ENCODE peak calls at places on chromosomes 7 and 10, in nine cellular contexts. One of them, this sample, is unnamed.
A peak's percentile ranks its signal among the peaks of the same experiment; 100 is the strongest.

GRCh38 chr10:59865101-59865500 is 41.3 kb downstream of the CCDC6 start:
- DNase-seq in OCI-LY7: peak; percentile 35
- DNase-seq in uterus: no peak
- DNase-seq in cardiac muscle cell: peak; percentile 44
- DNase-seq in AG04450: no peak
- DNase-seq in CD4-positive, alpha-beta T cell: no peak
- DNase-seq in hepatocyte: peak; percentile 13
- DNase-seq in adrenal gland: peak; percentile 64
- DNase-seq in fibroblast of lung: peak; percentile 36
- DNase-seq in this sample: peak; percentile 85

GRCh38 chr7:122864016-122864415 is 22.2 kb downstream of the CADPS2 start:
- DNase-seq in fibroblast of lung: no peak
- DNase-seq in adrenal gland: no peak
- DNase-seq in CD4-positive, alpha-beta T cell: no peak
- DNase-seq in AG04450: no peak
- DNase-seq in cardiac muscle cell: peak; percentile 2
- DNase-seq in uterus: no peak
- DNase-seq in hepatocyte: no peak
- DNase-seq in OCI-LY7: no peak
- DNase-seq in this sample: no peak

GRCh38 chr7:69577221-69577620 is 21.1 kb upstream of the AUTS2 start:
- DNase-seq in CD4-positive, alpha-beta T cell: no peak
- DNase-seq in AG04450: no peak
- DNase-seq in cardiac muscle cell: peak; percentile 55
- DNase-seq in adrenal gland: no peak
- DNase-seq in OCI-LY7: peak; percentile 26
- DNase-seq in uterus: no peak
- DNase-seq in fibroblast of lung: peak; percentile 30
- DNase-seq in hepatocyte: peak; percentile 19
- DNase-seq in this sample: no peak

GRCh38 chr7:78912781-78913180 is 540.7 kb downstream of the MAGI2 start:
- DNase-seq in fibroblast of lung: peak; percentile 10
- DNase-seq in AG04450: no peak
- DNase-seq in OCI-LY7: no peak
- DNase-seq in CD4-positive, alpha-beta T cell: no peak
- DNase-seq in adrenal gland: no peak
- DNase-seq in hepatocyte: no peak
- DNase-seq in uterus: no peak
- DNase-seq in cardiac muscle cell: peak; percentile 1
- DNase-seq in this sample: no peak

GRCh38 chr7:142012825-142013506 is 17.3 kb downstream of the MGAM start:
- DNase-seq in OCI-LY7: no peak
- DNase-seq in hepatocyte: peak; percentile 20
- DNase-seq in fibroblast of lung: peak; percentile 14
- DNase-seq in CD4-positive, alpha-beta T cell: no peak
- DNase-seq in adrenal gland: no peak
- DNase-seq in AG04450: no peak
- DNase-seq in cardiac muscle cell: no peak
- DNase-seq in uterus: no peak
- DNase-seq in this sample: peak; percentile 28

GRCh38 chr7:75869776-75870379 is 9.0 kb upstream of the RHBDD2 start:
- DNase-seq in adrenal gland: no peak
- DNase-seq in CD4-positive, alpha-beta T cell: no peak
- DNase-seq in uterus: no peak
- DNase-seq in fibroblast of lung: peak; percentile 84
- DNase-seq in hepatocyte: no peak
- DNase-seq in OCI-LY7: no peak
- DNase-seq in AG04450: no peak
- DNase-seq in cardiac muscle cell: no peak
- DNase-seq in this sample: no peak

GRCh38 chr7:155398944-155399343 is 59.0 kb upstream of the EN2 start:
- DNase-seq in uterus: no peak
- DNase-seq in CD4-positive, alpha-beta T cell: no peak
- DNase-seq in AG04450: no peak
- DNase-seq in adrenal gland: no peak
- DNase-seq in fibroblast of lung: no peak
- DNase-seq in hepatocyte: no peak
- DNase-seq in cardiac muscle cell: no peak
- DNase-seq in OCI-LY7: no peak
- DNase-seq in this sample: no peak

GRCh38 chr10:119441151-119441821 is 101.2 kb downstream of the RGS10 start:
- DNase-seq in cardiac muscle cell: peak; percentile 95
- DNase-seq in adrenal gland: no peak
- DNase-seq in CD4-positive, alpha-beta T cell: no peak
- DNase-seq in uterus: peak; percentile 69
- DNase-seq in hepatocyte: no peak
- DNase-seq in fibroblast of lung: peak; percentile 82
- DNase-seq in OCI-LY7: no peak
- DNase-seq in AG04450: peak; percentile 43
- DNase-seq in this sample: no peak

GRCh38 chr10:33122014-33122788 is 164.2 kb upstream of the ITGB1 start:
- DNase-seq in fibroblast of lung: peak; percentile 97
- DNase-seq in OCI-LY7: no peak
- DNase-seq in hepatocyte: peak; percentile 30
- DNase-seq in CD4-positive, alpha-beta T cell: no peak
- DNase-seq in cardiac muscle cell: peak; percentile 85
- DNase-seq in AG04450: peak; percentile 89
- DNase-seq in adrenal gland: no peak
- DNase-seq in uterus: no peak
- DNase-seq in this sample: no peak

GRCh38 chr7:39609462-39610149 is 13.8 kb upstream of the RALA start:
- DNase-seq in adrenal gland: no peak
- DNase-seq in cardiac muscle cell: no peak
- DNase-seq in AG04450: no peak
- DNase-seq in uterus: no peak
- DNase-seq in hepatocyte: peak; percentile 32
- DNase-seq in CD4-positive, alpha-beta T cell: peak; percentile 11
- DNase-seq in fibroblast of lung: no peak
- DNase-seq in OCI-LY7: no peak
- DNase-seq in this sample: no peak

GRCh38 chr10:7408003-7408493 is 2.8 kb downstream of the SFMBT2 start:
- DNase-seq in hepatocyte: peak; percentile 41
- DNase-seq in OCI-LY7: no peak
- DNase-seq in uterus: peak; percentile 46
- DNase-seq in cardiac muscle cell: peak; percentile 62
- DNase-seq in fibroblast of lung: peak; percentile 51
- DNase-seq in CD4-positive, alpha-beta T cell: peak; percentile 34
- DNase-seq in AG04450: no peak
- DNase-seq in adrenal gland: peak; percentile 68
- DNase-seq in this sample: no peak

GRCh38 chr10:129344956-129345355 is 122.1 kb upstream of the MGMT start:
- DNase-seq in CD4-positive, alpha-beta T cell: no peak
- DNase-seq in fibroblast of lung: no peak
- DNase-seq in cardiac muscle cell: no peak
- DNase-seq in uterus: no peak
- DNase-seq in hepatocyte: no peak
- DNase-seq in adrenal gland: no peak
- DNase-seq in AG04450: no peak
- DNase-seq in OCI-LY7: no peak
- DNase-seq in this sample: no peak

GRCh38 chr10:34343764-34344163 is 471.3 kb downstream of the PARD3 start:
- DNase-seq in hepatocyte: no peak
- DNase-seq in OCI-LY7: no peak
- DNase-seq in fibroblast of lung: peak; percentile 42
- DNase-seq in cardiac muscle cell: peak; percentile 24
- DNase-seq in adrenal gland: no peak
- DNase-seq in uterus: no peak
- DNase-seq in CD4-positive, alpha-beta T cell: no peak
- DNase-seq in AG04450: no peak
- DNase-seq in this sample: no peak

GRCh38 chr10:23095966-23096813 is 811 bp downstream of the MSRB2 start:
- DNase-seq in cardiac muscle cell: peak; percentile 69
- DNase-seq in hepatocyte: peak; percentile 74
- DNase-seq in OCI-LY7: peak; percentile 57
- DNase-seq in fibroblast of lung: peak; percentile 64
- DNase-seq in uterus: peak; percentile 70
- DNase-seq in adrenal gland: peak; percentile 69
- DNase-seq in CD4-positive, alpha-beta T cell: peak; percentile 19
- DNase-seq in AG04450: no peak
- DNase-seq in this sample: peak; percentile 41

GRCh38 chr7:24720283-24720682 is 37.0 kb downstream of the GSDME start:
- DNase-seq in hepatocyte: no peak
- DNase-seq in cardiac muscle cell: no peak
- DNase-seq in fibroblast of lung: no peak
- DNase-seq in AG04450: no peak
- DNase-seq in uterus: no peak
- DNase-seq in adrenal gland: no peak
- DNase-seq in CD4-positive, alpha-beta T cell: no peak
- DNase-seq in OCI-LY7: no peak
- DNase-seq in this sample: no peak

GRCh38 chr7:24722386-24723177 is 34.7 kb downstream of the GSDME start:
- DNase-seq in uterus: no peak
- DNase-seq in cardiac muscle cell: peak; percentile 72
- DNase-seq in OCI-LY7: peak; percentile 24
- DNase-seq in adrenal gland: peak; percentile 9
- DNase-seq in CD4-positive, alpha-beta T cell: no peak
- DNase-seq in hepatocyte: peak; percentile 52
- DNase-seq in AG04450: no peak
- DNase-seq in fibroblast of lung: peak; percentile 44
- DNase-seq in this sample: no peak

GRCh38 chr7:24718977-24719491 is 38.2 kb downstream of the GSDME start:
- DNase-seq in fibroblast of lung: no peak
- DNase-seq in hepatocyte: no peak
- DNase-seq in CD4-positive, alpha-beta T cell: no peak
- DNase-seq in adrenal gland: no peak
- DNase-seq in OCI-LY7: peak; percentile 98
- DNase-seq in AG04450: no peak
- DNase-seq in cardiac muscle cell: no peak
- DNase-seq in uterus: no peak
- DNase-seq in this sample: no peak

GRCh38 chr7:24723178-24723530 is 34.1 kb downstream of the GSDME start:
- DNase-seq in OCI-LY7: peak; percentile 34
- DNase-seq in CD4-positive, alpha-beta T cell: no peak
- DNase-seq in fibroblast of lung: no peak
- DNase-seq in hepatocyte: no peak
- DNase-seq in adrenal gland: no peak
- DNase-seq in AG04450: no peak
- DNase-seq in uterus: no peak
- DNase-seq in cardiac muscle cell: no peak
- DNase-seq in this sample: no peak

DNA sequence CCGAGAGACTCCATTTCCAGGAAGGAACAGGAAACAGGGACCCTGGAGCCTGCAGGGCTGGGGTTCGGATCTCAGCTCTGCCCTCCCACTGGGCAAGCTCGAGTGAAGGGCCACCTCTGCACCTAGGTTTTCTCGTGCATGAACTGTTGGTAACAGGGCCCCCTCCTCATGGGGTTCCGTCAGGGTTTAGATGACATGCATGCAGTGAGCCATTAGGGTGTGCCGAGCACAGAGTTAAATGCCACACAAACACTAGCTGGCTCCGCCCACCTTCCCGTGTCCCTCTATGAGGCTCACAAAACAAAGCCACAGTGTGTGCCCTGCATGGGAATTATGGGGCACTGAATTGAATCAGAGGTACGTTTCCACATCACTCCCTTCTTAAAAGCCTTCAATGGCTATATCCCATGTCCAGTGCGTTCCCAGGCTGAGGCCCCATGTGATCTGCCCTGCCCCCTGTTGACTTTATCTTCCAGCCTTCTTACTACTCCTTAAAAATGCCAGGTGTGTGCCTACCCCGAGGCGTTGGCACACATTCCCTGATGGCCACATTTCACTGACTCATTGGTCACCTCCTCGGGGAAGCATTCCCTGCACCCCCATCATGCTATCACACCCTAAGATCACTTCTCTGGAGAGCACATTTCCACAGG is 35.8 kb downstream of the GSDME start:
- DNase-seq in OCI-LY7: peak; percentile 26
- DNase-seq in AG04450: no peak
- DNase-seq in hepatocyte: no peak
- DNase-seq in uterus: no peak
- DNase-seq in adrenal gland: no peak
- DNase-seq in CD4-positive, alpha-beta T cell: no peak
- DNase-seq in fibroblast of lung: no peak
- DNase-seq in cardiac muscle cell: no peak
- DNase-seq in this sample: peak; percentile 62
- TF ChIP-seq CTCF in OCI-LY7: peak; percentile 20
- TF ChIP-seq CTCF in AG04450: no peak
- TF ChIP-seq CTCF in hepatocyte: no peak
- TF ChIP-seq CTCF in uterus: no peak
- TF ChIP-seq CTCF in adrenal gland: no peak
- TF ChIP-seq CTCF in CD4-positive, alpha-beta T cell: no peak
- TF ChIP-seq CTCF in fibroblast of lung: no peak
- TF ChIP-seq CTCF in cardiac muscle cell: no peak
- TF ChIP-seq CTCF in this sample: no peak

GRCh38 chr7:48141551-48141950 is 29.7 kb upstream of the ABCA13 start:
- DNase-seq in uterus: no peak
- DNase-seq in hepatocyte: no peak
- DNase-seq in CD4-positive, alpha-beta T cell: no peak
- DNase-seq in cardiac muscle cell: no peak
- DNase-seq in fibroblast of lung: no peak
- DNase-seq in AG04450: no peak
- DNase-seq in adrenal gland: no peak
- DNase-seq in OCI-LY7: no peak
- DNase-seq in this sample: no peak
- H3K27ac ChIP-seq in uterus: no peak overlapping the region
- H3K27ac ChIP-seq in hepatocyte: peak overlapping the region; percentile 75
- H3K27ac ChIP-seq in CD4-positive, alpha-beta T cell: no peak overlapping the region
- H3K27ac ChIP-seq in cardiac muscle cell: no peak overlapping the region
- H3K27ac ChIP-seq in fibroblast of lung: no peak overlapping the region
- H3K27ac ChIP-seq in AG04450: no peak overlapping the region
- H3K27ac ChIP-seq in adrenal gland: no peak overlapping the region
- H3K27ac ChIP-seq in OCI-LY7: no peak overlapping the region
- H3K27ac ChIP-seq in this sample: no peak overlapping the region

DNA sequence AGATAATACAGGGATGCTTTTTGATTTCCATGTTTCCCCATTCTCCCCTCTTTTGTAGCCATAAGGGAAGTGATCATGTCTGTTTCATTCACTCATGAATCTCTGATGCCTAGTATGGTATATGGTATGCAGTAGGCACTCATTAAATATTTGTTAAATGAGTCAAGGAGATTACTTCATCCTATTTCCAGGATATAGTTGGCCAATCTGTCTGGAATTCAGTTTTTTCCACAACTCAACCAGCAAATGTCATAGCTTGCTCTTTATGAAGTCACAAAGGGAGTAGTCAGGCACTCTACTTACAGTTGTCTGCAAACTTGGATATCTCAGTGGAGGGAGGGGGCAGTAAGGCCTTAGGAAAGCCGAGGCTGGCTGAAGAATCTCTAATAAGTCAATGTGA is 853.6 kb downstream of the LRMDA start:
- DNase-seq in hepatocyte: no peak
- DNase-seq in fibroblast of lung: peak; percentile 93
- DNase-seq in cardiac muscle cell: peak; percentile 72
- DNase-seq in adrenal gland: no peak
- DNase-seq in CD4-positive, alpha-beta T cell: no peak
- DNase-seq in uterus: no peak
- DNase-seq in AG04450: peak; percentile 45
- DNase-seq in OCI-LY7: no peak
- DNase-seq in this sample: peak; percentile 42
- TF ChIP-seq CTCF in hepatocyte: no peak
- TF ChIP-seq CTCF in fibroblast of lung: no peak
- TF ChIP-seq CTCF in cardiac muscle cell: no peak
- TF ChIP-seq CTCF in adrenal gland: no peak
- TF ChIP-seq CTCF in CD4-positive, alpha-beta T cell: no peak
- TF ChIP-seq CTCF in uterus: no peak
- TF ChIP-seq CTCF in AG04450: no peak
- TF ChIP-seq CTCF in OCI-LY7: no peak
- TF ChIP-seq CTCF in this sample: no peak

DNA sequence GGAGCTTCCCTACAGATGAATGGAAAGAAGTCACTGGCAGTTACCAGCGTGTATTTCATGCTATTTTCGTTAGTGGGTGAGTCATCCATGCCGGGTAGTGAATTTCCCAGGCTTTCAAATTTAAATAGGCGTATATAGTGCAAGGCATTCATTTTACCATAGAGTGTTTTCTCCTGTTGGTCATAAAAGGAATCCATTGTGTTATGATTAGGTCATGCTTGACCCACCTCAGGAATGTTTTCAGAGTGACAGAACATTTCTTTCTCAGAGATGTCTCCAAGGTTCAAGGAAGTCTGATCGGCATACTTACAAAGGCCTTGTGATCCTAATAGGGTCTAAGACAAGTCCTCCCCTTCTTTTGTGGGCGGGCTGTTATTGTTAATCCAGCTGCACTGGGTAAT is 110.7 kb downstream of the AKR1D1 start:
- DNase-seq in OCI-LY7: no peak
- DNase-seq in adrenal gland: peak; percentile 39
- DNase-seq in cardiac muscle cell: peak; percentile 86
- DNase-seq in fibroblast of lung: peak; percentile 87
- DNase-seq in AG04450: no peak
- DNase-seq in hepatocyte: peak; percentile 59
- DNase-seq in CD4-positive, alpha-beta T cell: no peak
- DNase-seq in uterus: no peak
- DNase-seq in this sample: peak; percentile 3
- H3K27ac ChIP-seq in OCI-LY7: no peak overlapping the region
- H3K27ac ChIP-seq in adrenal gland: no peak overlapping the region
- H3K27ac ChIP-seq in cardiac muscle cell: no peak overlapping the region
- H3K27ac ChIP-seq in fibroblast of lung: no peak overlapping the region
- H3K27ac ChIP-seq in AG04450: no peak overlapping the region
- H3K27ac ChIP-seq in hepatocyte: peak overlapping the region; percentile 57
- H3K27ac ChIP-seq in CD4-positive, alpha-beta T cell: no peak overlapping the region
- H3K27ac ChIP-seq in uterus: no peak overlapping the region
- H3K27ac ChIP-seq in this sample: no peak overlapping the region